ENCODE peak calls at places on chromosome 6, in four cellular contexts. W, S, B and K are unnamed samples.

GRCh38 chr6:137495652-137496391 is 1.6 kb upstream of the OLIG3 start:
- DNase-seq in W (no peak), S (no peak), B (no peak), K (no peak)

GRCh38 chr6:158060447-158061360 is 79.0 kb downstream of the SYNJ2 start:
- DNase-seq in W (peak), S (no peak), B (no peak), K (no peak)

GRCh38 chr6:63214816-63215215 is 3.5 kb downstream of the FKBP1C start:
- DNase-seq in W (no peak), S (no peak), B (no peak), K (peak)

GRCh38 chr6:111468329-111469012 is 14.5 kb downstream of the REV3L start:
- DNase-seq in W (no peak), S (no peak), B (no peak), K (no peak)

GRCh38 chr6:160127270-160128124 is 5.9 kb downstream of the SLC22A1 start:
- DNase-seq in W (no peak), S (no peak), B (no peak), K (no peak)

GRCh38 chr6:87944541-87944954 is 103.1 kb upstream of the SPACA1 start:
- DNase-seq in W (no peak), S (no peak), B (no peak), K (no peak)

GRCh38 chr6:168128006-168128630 is 49.1 kb upstream of the FRMD1 start:
- DNase-seq in W (peak), S (no peak), B (no peak), K (no peak)

GRCh38 chr6:170108456-170108855 is 182.4 kb downstream of the DLL1 start:
- DNase-seq in W (peak), S (no peak), B (no peak), K (no peak)

GRCh38 chr6:135012764-135013163 is 41.9 kb downstream of the HBS1L start:
- DNase-seq in W (no peak), S (no peak), B (no peak), K (no peak)

GRCh38 chr6:46113370-46113769 is 16.4 kb upstream of the ENPP4 start:
- DNase-seq in W (no peak), S (no peak), B (no peak), K (no peak)

GRCh38 chr6:15256538-15257222 is 10.8 kb downstream of the JARID2 start:
- DNase-seq in W (no peak), S (no peak), B (no peak), K (no peak)

GRCh38 chr6:87237804-87238203 is 82.4 kb downstream of the ZNF292 start:
- DNase-seq in W (no peak), S (no peak), B (no peak), K (peak)

GRCh38 chr6:82691997-82692396 is 328.4 kb downstream of the TPBG start:
- DNase-seq in W (no peak), S (no peak), B (no peak), K (no peak)

GRCh38 chr6:106609699-106610098 is 19.6 kb downstream of the RTN4IP1 start:
- DNase-seq in W (no peak), S (peak), B (no peak), K (peak)

GRCh38 chr6:291148-291696 is 1.1 kb upstream of the DUSP22 start:
- DNase-seq in W (peak), S (no peak), B (no peak), K (no peak)

GRCh38 chr6:133184798-133185380 is 56.3 kb upstream of the EYA4 start:
- DNase-seq in W (no peak), S (no peak), B (no peak), K (peak)

GRCh38 chr6:163554663-163555062 is 140.1 kb downstream of the QKI start:
- DNase-seq in W (no peak), S (peak), B (no peak), K (peak)

GRCh38 chr6:45640081-45640491 is 262.4 kb upstream of the SUPT3H start:
- DNase-seq in W (no peak), S (no peak), B (no peak), K (no peak)

GRCh38 chr6:411402-412145 is 20.0 kb downstream of the IRF4 start:
- DNase-seq in W (no peak), S (no peak), B (no peak), K (no peak)

GRCh38 chr6:149230729-149231434 is 86.6 kb upstream of the TAB2 start:
- DNase-seq in W (no peak), S (no peak), B (no peak), K (no peak)